ENCODE peak calls at places on chromosomes 11 and 22, in four cellular contexts. T, D, K and J are unnamed samples.

GRCh38 chr11:115996125-115996807 is 492.1 kb upstream of the CADM1 start:
- DNase-seq in T (no peak), D (no peak), K (no peak), J (no peak)

GRCh38 chr11:14228356-14228755 is 130.6 kb downstream of the RRAS2 start:
- DNase-seq in T (no peak), D (no peak), K (no peak), J (no peak)

GRCh38 chr22:37273126-37273845 is 9.0 kb upstream of the CYTH4 start:
- DNase-seq in T (no peak), D (peak; percentile 40), K (no peak), J (peak; percentile 70)

GRCh38 chr22:24118689-24119384 is 62.5 kb upstream of the SUSD2 start:
- DNase-seq in T (no peak), D (no peak), K (no peak), J (no peak)

GRCh38 chr11:47035108-47035507 is 98.5 kb downstream of the CSTPP1 start:
- DNase-seq in T (no peak), D (no peak), K (no peak), J (no peak)

GRCh38 chr22:39456262-39457046 is at the start of gene MGAT3:
- DNase-seq in T (no peak), D (no peak), K (no peak), J (no peak)

GRCh38 chr11:2806351-2807058 is 79.1 kb downstream of the CDKN1C start:
- DNase-seq in T (peak; percentile 19), D (no peak), K (no peak), J (no peak)

GRCh38 chr11:1228183-1228821 is 5.4 kb downstream of the MUC5B start:
- DNase-seq in T (peak; percentile 21), D (no peak), K (no peak), J (no peak)

GRCh38 chr11:62130498-62131464 is 7.0 kb downstream of the INCENP start:
- DNase-seq in T (no peak), D (no peak), K (no peak), J (no peak)

GRCh38 chr11:62132188-62132587 is 8.4 kb downstream of the INCENP start:
- DNase-seq in T (no peak), D (no peak), K (peak; percentile 79), J (no peak)

GRCh38 chr11:62129610-62130497 is 6.0 kb downstream of the INCENP start:
- DNase-seq in T (no peak), D (no peak), K (no peak), J (no peak)

GRCh38 chr11:62133328-62134065 is 9.7 kb downstream of the INCENP start:
- DNase-seq in T (no peak), D (no peak), K (no peak), J (no peak)

GRCh38 chr11:62132689-62133293 is 9.0 kb downstream of the INCENP start:
- DNase-seq in T (no peak), D (no peak), K (no peak), J (no peak)
- H3K4me3 ChIP-seq in T (no peak overlapping the region), D (no peak overlapping the region), K (no peak overlapping the region), J (no peak overlapping the region)

DNA sequence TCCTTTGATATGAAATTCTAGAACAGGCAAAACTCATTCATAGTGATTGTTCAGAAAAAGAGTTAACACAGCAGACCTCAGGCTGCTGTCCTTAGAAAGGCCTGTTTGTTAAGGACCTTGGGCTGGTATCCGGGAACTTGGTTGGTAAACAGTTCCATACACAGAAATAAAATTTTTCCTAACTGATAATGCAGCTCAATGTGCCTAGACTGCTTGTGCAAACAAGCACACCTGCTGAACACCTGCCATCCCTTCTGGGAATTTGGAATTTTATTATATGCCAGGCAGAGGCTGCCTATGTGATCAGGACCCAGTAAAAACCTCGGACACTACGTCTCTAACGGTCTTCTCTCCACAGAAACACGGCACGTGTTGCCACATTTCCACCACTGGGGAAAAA is 11.5 kb downstream of the THAP12 start:
- DNase-seq in T (peak; percentile 64), D (no peak), K (no peak), J (no peak)
- TF ChIP-seq CTCF in T (no peak), D (no peak), K (no peak), J (no peak)

GRCh38 chr11:111983187-111983986 is 41.8 kb upstream of the DLAT start:
- DNase-seq in T (peak; percentile 80), D (no peak), K (peak; percentile 78), J (no peak)
- H3K4me3 ChIP-seq in T (peak overlapping the region; percentile 30), D (no peak overlapping the region), K (no peak overlapping the region), J (no peak overlapping the region)

DNA sequence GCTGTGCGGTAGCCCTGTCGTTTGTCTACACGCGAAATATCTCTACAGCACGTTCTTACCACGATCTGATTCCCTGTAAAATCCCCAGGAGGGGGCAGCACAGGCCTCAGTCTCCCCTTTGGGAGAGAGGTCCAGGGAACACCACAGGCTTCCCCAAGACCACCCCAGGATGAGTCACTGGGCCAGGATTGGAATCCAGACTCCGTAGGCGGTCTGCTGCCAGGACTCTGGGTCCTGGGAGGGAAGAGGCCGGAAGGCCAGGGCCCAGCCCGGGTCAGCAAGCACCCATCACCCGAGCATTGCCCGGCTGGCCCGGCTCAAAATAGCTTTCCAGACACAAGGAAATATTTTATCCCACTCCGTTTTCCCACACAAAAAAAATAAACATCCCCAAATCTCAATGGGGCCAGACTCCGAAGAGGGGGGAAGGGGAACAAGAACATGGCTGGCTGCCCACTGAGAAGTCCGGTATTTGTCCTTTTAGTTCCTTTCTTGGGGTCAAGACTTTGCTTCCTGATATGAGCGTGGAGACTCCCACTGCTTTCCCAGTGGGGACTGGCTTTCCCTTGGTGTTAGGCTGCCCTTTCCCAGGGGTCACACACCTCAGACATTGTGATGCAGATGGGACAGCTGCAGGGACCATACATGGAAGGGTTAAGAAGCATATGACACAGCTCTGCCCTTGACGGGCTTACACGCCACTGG is 91.3 kb downstream of the LRRC32 start:
- DNase-seq in T (no peak), D (no peak), K (no peak), J (peak; percentile 76)
- TF ChIP-seq CTCF in T (no peak), D (no peak), K (no peak), J (peak; percentile 50)

GRCh38 chr11:95089620-95090542 is at the start of gene ENDOD1:
- DNase-seq in T (peak; percentile 88), D (peak; percentile 35), K (peak; percentile 90), J (peak; percentile 75)

GRCh38 chr11:95093548-95093947 is 3.9 kb downstream of the ENDOD1 start:
- DNase-seq in T (no peak), D (no peak), K (no peak), J (no peak)

GRCh38 chr11:95095858-95096587 is 6.4 kb downstream of the ENDOD1 start:
- DNase-seq in T (no peak), D (peak; percentile 46), K (no peak), J (peak; percentile 78)

GRCh38 chr11:95091663-95092062 is 2.0 kb downstream of the ENDOD1 start:
- DNase-seq in T (no peak), D (no peak), K (no peak), J (no peak)

GRCh38 chr11:95092549-95093324 is 3.1 kb downstream of the ENDOD1 start:
- DNase-seq in T (peak; percentile 83), D (no peak), K (peak; percentile 53), J (peak; percentile 53)
- H3K4me3 ChIP-seq in T (no peak overlapping the region), D (no peak overlapping the region), K (no peak overlapping the region), J (no peak overlapping the region)

DNA sequence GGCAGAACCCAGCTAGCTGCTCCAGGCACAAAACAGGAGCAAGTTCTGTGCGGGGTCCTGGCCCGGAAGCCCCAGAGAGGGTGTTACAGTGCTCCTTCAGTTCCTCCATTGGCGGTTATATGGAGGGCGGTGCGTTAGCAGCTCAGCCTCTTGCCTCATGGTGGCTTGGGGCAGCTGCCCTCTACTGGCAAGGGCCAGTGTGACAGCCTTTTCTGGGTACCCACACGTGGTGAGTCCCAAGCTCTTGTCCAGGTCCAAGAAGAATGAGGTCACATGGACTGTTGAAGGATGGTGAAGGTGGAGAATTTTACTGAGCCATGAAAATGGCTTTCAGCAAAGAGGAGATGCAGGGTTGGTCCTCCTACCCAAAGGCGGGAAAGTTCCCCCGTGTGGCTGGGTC is 100.5 kb downstream of the WT1 start:
- DNase-seq in T (peak; percentile 36), D (no peak), K (peak; percentile 24), J (no peak)
- TF ChIP-seq CTCF in T (peak; percentile 16), D (no peak), K (no peak), J (peak; percentile 19)

DNA sequence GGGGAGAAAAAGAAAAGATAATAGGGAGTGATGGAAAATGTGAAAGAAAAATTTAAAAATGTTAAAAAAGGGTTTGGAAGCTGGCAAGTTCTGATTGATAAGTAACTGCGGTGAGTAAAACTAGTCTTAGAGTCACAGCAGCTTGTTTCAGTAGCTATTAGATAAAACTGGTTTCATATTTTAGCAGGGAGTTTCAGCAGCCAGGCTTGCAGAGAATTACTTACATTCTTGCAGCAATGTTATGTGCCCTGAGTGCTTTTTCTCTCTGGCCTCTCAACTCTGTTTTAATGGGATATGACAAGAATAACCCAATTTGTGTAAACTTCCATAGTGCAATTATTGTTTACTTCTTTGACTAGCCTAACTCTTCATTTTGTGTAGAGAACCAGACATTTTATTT is 33.6 kb downstream of the PPME1 start:
- DNase-seq in T (no peak), D (no peak), K (no peak), J (no peak)
- H3K4me3 ChIP-seq in T (no peak overlapping the region), D (no peak overlapping the region), K (no peak overlapping the region), J (no peak overlapping the region)

GRCh38 chr11:69666752-69667536 is 8.2 kb downstream of the LTO1 start:
- DNase-seq in T (no peak), D (no peak), K (no peak), J (no peak)

GRCh38 chr11:69666261-69666660 is 8.9 kb downstream of the LTO1 start:
- DNase-seq in T (no peak), D (no peak), K (no peak), J (no peak)

GRCh38 chr11:69665669-69666068 is 9.5 kb downstream of the LTO1 start:
- DNase-seq in T (no peak), D (no peak), K (no peak), J (no peak)

GRCh38 chr11:69669486-69669885 is 5.7 kb downstream of the LTO1 start:
- DNase-seq in T (no peak), D (no peak), K (no peak), J (no peak)

DNA sequence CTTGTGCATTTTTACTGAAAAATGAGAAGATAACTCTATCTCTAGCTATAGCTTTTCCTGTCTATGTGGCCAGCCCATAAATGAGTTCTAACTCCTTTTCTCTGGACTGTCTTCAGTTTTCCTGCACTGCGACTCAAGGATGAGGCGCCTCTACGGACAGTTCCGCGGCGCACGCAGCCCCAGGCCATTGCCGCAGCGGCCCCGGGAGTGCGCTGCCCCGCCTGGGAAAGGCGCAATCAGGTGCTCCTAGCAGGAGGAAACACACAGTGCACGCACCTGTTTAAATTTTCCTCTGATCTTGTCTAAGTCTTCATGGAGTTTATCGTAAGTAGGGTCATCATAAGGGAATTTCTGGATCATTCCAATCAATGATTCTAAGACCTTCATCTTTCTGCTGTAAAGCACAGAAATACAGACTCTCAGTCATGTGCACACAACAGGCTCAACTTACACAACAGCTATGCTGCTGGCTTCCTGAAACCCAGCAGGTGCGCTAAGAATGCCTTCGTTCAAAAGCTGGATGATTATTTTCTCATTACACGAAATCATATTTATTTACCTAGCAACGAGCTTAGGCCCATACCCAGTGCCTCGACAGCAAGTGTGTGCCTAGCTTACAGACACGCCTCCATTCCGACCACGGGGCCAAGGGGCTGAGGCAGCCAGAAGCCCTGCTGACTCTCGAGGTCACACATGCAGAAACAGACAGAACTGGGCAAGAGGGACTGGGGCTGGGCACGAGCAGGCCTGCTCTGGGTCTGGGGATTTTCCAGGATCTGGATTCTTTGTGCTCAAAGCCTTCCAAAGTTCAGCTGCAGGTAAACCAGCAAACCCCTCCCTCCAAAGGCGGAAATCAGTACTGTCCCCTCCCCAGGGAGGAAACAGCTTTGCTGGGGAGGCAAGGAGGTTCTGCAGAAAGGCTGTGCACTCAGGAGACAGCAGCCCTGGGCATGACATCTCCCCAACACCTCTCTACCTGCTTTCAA is 7.2 kb downstream of the LTO1 start:
- DNase-seq in T (no peak), D (no peak), K (no peak), J (no peak)
- TF ChIP-seq CTCF in T (no peak), D (no peak), K (no peak), J (no peak)

GRCh38 chr22:46081831-46082210 is 68.5 kb upstream of the PPARA start:
- DNase-seq in T (no peak), D (no peak), K (no peak), J (peak; percentile 52)
- H3K4me3 ChIP-seq in T (peak overlapping the region; percentile 6), D (peak overlapping the region; percentile 98), K (peak overlapping the region; percentile 89), J (peak overlapping the region; percentile 98)